ENCODE peak calls at places on chromosome 17, in six cellular contexts. T is A549, I is aorta, E is stomach, J is mesendoderm, D is Peyer's patch. U is an unnamed sample.

GRCh38 chr17:80619535-80620235 is 75.0 kb downstream of the RPTOR start:
- DNase-seq in T (peak), I (no peak), E (no peak), J (peak), D (no peak), U (no peak)

GRCh38 chr17:27496005-27496404 is 39.8 kb downstream of the KSR1 start:
- DNase-seq in T (no peak), I (peak), E (no peak), J (no peak), D (no peak), U (no peak)

GRCh38 chr17:63999680-64000531 is 1.8 kb downstream of the PRR29 start:
- DNase-seq in T (no peak), I (peak), E (no peak), J (no peak), D (no peak), U (peak)

GRCh38 chr17:49739662-49740271 is 24.2 kb downstream of the FAM117A start:
- DNase-seq in T (no peak), I (peak), E (peak), J (peak), D (peak), U (no peak)

GRCh38 chr17:7912927-7913524 is 3.1 kb downstream of the RNF227 start:
- DNase-seq in T (peak), I (no peak), E (no peak), J (peak), D (no peak), U (no peak)

GRCh38 chr17:4939554-4939803 is 367 bp downstream of the SLC25A11 start:
- DNase-seq in T (no peak), I (peak), E (no peak), J (no peak), D (no peak), U (no peak)

GRCh38 chr17:82367724-82368524 is 3.6 kb upstream of the UTS2R start:
- DNase-seq in T (no peak), I (no peak), E (no peak), J (peak), D (no peak), U (no peak)

GRCh38 chr17:3827124-3827773 is 18.8 kb downstream of the NCBP3 start:
- DNase-seq in T (peak), I (no peak), E (peak), J (peak), D (no peak), U (no peak)

GRCh38 chr17:44113868-44114840 is 9.3 kb downstream of the HDAC5 start:
- DNase-seq in T (no peak), I (no peak), E (no peak), J (no peak), D (no peak), U (peak)

GRCh38 chr17:4073983-4074830 is 68.6 kb downstream of the ZZEF1 start:
- DNase-seq in T (no peak), I (no peak), E (peak), J (no peak), D (no peak), U (no peak)

GRCh38 chr17:47297661-47298400 is 25.9 kb upstream of the EFCAB13 start:
- DNase-seq in T (no peak), I (no peak), E (no peak), J (no peak), D (no peak), U (peak)

GRCh38 chr17:60280673-60281072 is 111.3 kb downstream of the USP32 start:
- DNase-seq in T (no peak), I (no peak), E (no peak), J (no peak), D (no peak), U (no peak)

GRCh38 chr17:56867948-56868376 is 34.0 kb downstream of the DGKE start:
- DNase-seq in T (no peak), I (no peak), E (no peak), J (no peak), D (no peak), U (no peak)

GRCh38 chr17:80621335-80622169 is 76.9 kb downstream of the RPTOR start:
- DNase-seq in T (no peak), I (no peak), E (no peak), J (peak), D (no peak), U (no peak)

GRCh38 chr17:28807925-28808641 is 34.5 kb downstream of the FAM222B start:
- DNase-seq in T (peak), I (no peak), E (no peak), J (no peak), D (no peak), U (no peak)

GRCh38 chr17:47878203-47879027 is 17.6 kb upstream of the SP2 start:
- DNase-seq in T (no peak), I (peak), E (no peak), J (no peak), D (peak), U (no peak)

GRCh38 chr17:64277831-64278562 is 14.9 kb upstream of the TEX2 start:
- DNase-seq in T (no peak), I (no peak), E (no peak), J (no peak), D (no peak), U (no peak)

GRCh38 chr17:27455914-27456680 is at the start of gene KSR1:
- DNase-seq in T (peak), I (peak), E (peak), J (peak), D (peak), U (peak)

GRCh38 chr17:48429638-48430586 is at the start of gene SKAP1:
- DNase-seq in T (no peak), I (peak), E (peak), J (peak), D (peak), U (no peak)

GRCh38 chr17:6096201-6097004 is 26.2 kb downstream of the WSCD1 start:
- DNase-seq in T (no peak), I (peak), E (no peak), J (no peak), D (peak), U (no peak)

GRCh38 chr17:1231456-1231855 is 38.8 kb upstream of the BHLHA9 start:
- DNase-seq in T (no peak), I (no peak), E (peak), J (no peak), D (peak), U (no peak)

DNA sequence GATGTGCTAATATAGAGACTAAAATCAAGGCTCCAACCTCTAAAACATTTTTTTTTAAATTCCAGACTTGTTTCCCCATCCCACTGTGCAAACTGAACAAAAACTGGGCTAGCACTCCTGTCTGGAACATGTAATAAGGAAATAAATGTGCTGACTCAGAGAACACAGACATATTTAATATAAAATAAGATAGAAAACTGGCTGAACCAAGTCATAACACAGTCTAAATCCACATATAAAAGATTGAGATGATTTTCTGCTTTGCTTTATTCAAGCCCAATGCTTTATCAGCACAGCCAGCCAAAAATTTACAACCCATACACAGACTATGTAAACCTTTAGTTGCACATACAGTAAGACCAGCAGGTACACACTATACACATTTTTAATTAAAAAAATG is 1.5 kb downstream of the STAT3 start:
- DNase-seq in T (no peak), I (no peak), E (no peak), J (no peak), D (no peak), U (no peak)
- H3K27ac ChIP-seq in T (peak), I (no peak), E (peak), J (no peak), D (peak), U (peak)

GRCh38 chr17:38746004-38746892 is 1.9 kb downstream of the PCGF2 start:
- DNase-seq in T (no peak), I (no peak), E (no peak), J (peak), D (peak), U (no peak)
- H3K27ac ChIP-seq in T (peak), I (no peak), E (peak), J (peak), D (peak), U (peak)

GRCh38 chr17:72100445-72100844 is 20.4 kb upstream of the SOX9 start:
- DNase-seq in T (no peak), I (no peak), E (no peak), J (no peak), D (no peak), U (peak)

GRCh38 chr17:72101526-72101925 is 19.3 kb upstream of the SOX9 start:
- DNase-seq in T (no peak), I (no peak), E (no peak), J (no peak), D (no peak), U (peak)

GRCh38 chr17:72102366-72102765 is 18.5 kb upstream of the SOX9 start:
- DNase-seq in T (no peak), I (no peak), E (no peak), J (no peak), D (no peak), U (peak)

GRCh38 chr17:72097144-72097543 is 23.7 kb upstream of the SOX9 start:
- DNase-seq in T (no peak), I (no peak), E (no peak), J (no peak), D (no peak), U (peak)

GRCh38 chr17:72099919-72100318 is 20.9 kb upstream of the SOX9 start:
- DNase-seq in T (no peak), I (no peak), E (no peak), J (no peak), D (no peak), U (no peak)
- H3K27ac ChIP-seq in T (no peak), I (no peak), E (no peak), J (no peak), D (no peak), U (no peak)

DNA sequence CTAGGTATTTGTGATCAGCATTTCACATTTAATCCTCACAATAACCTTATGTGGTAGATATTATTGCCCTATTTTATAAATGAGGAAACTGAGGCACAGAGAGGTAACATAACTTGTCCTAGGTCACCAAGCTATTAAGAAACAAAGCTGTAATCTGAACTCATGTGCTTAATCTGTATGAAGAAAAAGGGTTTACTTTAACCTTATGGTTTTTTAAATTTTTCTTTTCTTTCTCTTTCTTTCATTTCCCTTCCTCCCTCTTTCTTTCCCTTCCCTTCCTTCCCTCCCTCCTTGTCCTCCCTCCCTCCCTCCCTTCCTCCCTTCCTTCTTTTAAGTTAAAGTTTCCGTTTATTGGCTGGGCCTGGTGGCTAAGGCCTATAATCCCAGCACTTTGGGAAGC is 105.2 kb upstream of the AMZ2 start:
- DNase-seq in T (no peak), I (no peak), E (no peak), J (no peak), D (no peak), U (no peak)
- H3K27ac ChIP-seq in T (no peak), I (no peak), E (no peak), J (no peak), D (no peak), U (no peak)

GRCh38 chr17:40915721-40916256 is 21.7 kb downstream of the KRT23 start:
- DNase-seq in T (no peak), I (no peak), E (no peak), J (no peak), D (no peak), U (no peak)

GRCh38 chr17:40915199-40915661 is 22.2 kb downstream of the KRT23 start:
- DNase-seq in T (peak), I (no peak), E (no peak), J (peak), D (no peak), U (no peak)

GRCh38 chr17:40912506-40913220 is 24.8 kb downstream of the KRT23 start:
- DNase-seq in T (no peak), I (no peak), E (no peak), J (no peak), D (no peak), U (no peak)

GRCh38 chr17:40914456-40914855 is 23.0 kb downstream of the KRT23 start:
- DNase-seq in T (no peak), I (no peak), E (no peak), J (no peak), D (no peak), U (no peak)

DNA sequence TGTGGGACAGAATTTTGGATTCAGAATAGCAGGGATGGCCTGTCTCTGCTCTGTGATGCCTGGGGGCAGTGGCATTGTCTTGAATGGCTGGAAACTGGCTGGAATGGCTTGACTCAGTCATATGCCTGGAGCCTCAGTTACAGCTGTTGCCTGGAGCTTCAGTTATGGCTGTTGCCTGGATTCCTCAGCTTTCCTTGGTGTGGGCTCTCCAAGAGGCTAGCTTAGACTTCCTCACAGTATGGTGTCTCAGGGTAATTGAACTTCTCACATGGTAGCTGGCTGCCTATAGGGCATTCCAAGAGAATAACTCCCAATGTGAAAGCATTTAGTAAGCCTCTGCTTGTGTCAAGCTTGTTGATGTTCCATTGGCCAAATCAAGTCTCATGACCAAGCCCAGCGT is 21.1 kb downstream of the KRT23 start:
- DNase-seq in T (no peak), I (no peak), E (no peak), J (peak), D (no peak), U (no peak)
- H3K27ac ChIP-seq in T (peak), I (no peak), E (no peak), J (no peak), D (no peak), U (no peak)

U was measured in coronary artery.